ENCODE peak calls at places on chromosome 20, in five cellular contexts. Z is HCT116; U is CD4-positive, alpha-beta T cell; S is trophoblast cell; N is heart right ventricle. A is an unnamed sample.

GRCh38 chr20:2693286-2693995 is 861 bp downstream of the EBF4 start:
- DNase-seq in U (peak; percentile 16), N (peak; percentile 12), S (peak; percentile 5), Z (no peak), A (no peak)

GRCh38 chr20:23161244-23161875 is 75.2 kb upstream of the CD93 start:
- DNase-seq in N (no peak), Z (no peak), U (no peak), S (no peak), A (no peak)

GRCh38 chr20:62602550-62602949 is 39.8 kb upstream of the SLCO4A1 start:
- DNase-seq in Z (no peak), U (no peak), N (no peak), S (no peak), A (no peak)

GRCh38 chr20:62364911-62365736 is 2.0 kb downstream of the LAMA5 start:
- DNase-seq in Z (no peak), U (no peak), N (peak; percentile 69), S (peak; percentile 40), A (no peak)

GRCh38 chr20:61850457-61850856 is 215.2 kb downstream of the TAF4 start:
- DNase-seq in N (no peak), Z (no peak), S (no peak), U (no peak), A (no peak)

GRCh38 chr20:23655551-23656211 is 17.9 kb upstream of the CST3 start:
- DNase-seq in Z (no peak), N (peak; percentile 70), S (no peak), U (no peak), A (no peak)

GRCh38 chr20:33803921-33804337 is 7.2 kb upstream of the CHMP4B start:
- DNase-seq in U (no peak), N (no peak), S (no peak), Z (no peak), A (peak; percentile 39)

GRCh38 chr20:17202668-17203067 is 24.2 kb upstream of the PCSK2 start:
- DNase-seq in U (no peak), N (no peak), Z (no peak), S (no peak), A (no peak)

GRCh38 chr20:3275064-3275935 is 36.3 kb upstream of the SLC4A11 start:
- DNase-seq in Z (no peak), N (no peak), U (no peak), S (no peak), A (no peak)

GRCh38 chr20:48406462-48407235 is 421.1 kb downstream of the PREX1 start:
- DNase-seq in N (no peak), S (no peak), Z (no peak), U (no peak), A (no peak)

GRCh38 chr20:18314786-18315406 is 26.6 kb downstream of the ZNF133 start:
- DNase-seq in N (no peak), Z (no peak), S (no peak), U (no peak), A (peak; percentile 98)

GRCh38 chr20:58037631-58038030 is 190.8 kb downstream of the ANKRD60 start:
- DNase-seq in S (no peak), N (no peak), U (no peak), Z (no peak), A (no peak)

GRCh38 chr20:34246126-34246626 is 5.0 kb downstream of the ASIP start:
- DNase-seq in N (no peak), Z (no peak), U (no peak), S (no peak), A (no peak)

GRCh38 chr20:1386323-1386722 is 6.5 kb downstream of the FKBP1A start:
- DNase-seq in Z (no peak), N (no peak), S (no peak), U (no peak), A (no peak)

GRCh38 chr20:10939297-10939949 is 265.6 kb upstream of the JAG1 start:
- DNase-seq in U (no peak), N (no peak), Z (no peak), S (no peak), A (no peak)

GRCh38 chr20:62952373-62953166 is at the start of gene SLC17A9:
- DNase-seq in S (peak; percentile 42), Z (peak; percentile 48), U (no peak), N (no peak), A (no peak)

GRCh38 chr20:34535301-34535840 is 19.1 kb downstream of the DYNLRB1 start:
- DNase-seq in Z (no peak), U (no peak), S (no peak), N (no peak), A (no peak)

GRCh38 chr20:61439251-61439650 is 187.2 kb downstream of the CDH4 start:
- DNase-seq in U (no peak), N (no peak), Z (no peak), S (no peak), A (no peak)

GRCh38 chr20:46979603-46980241 is 85.1 kb downstream of the EYA2 start:
- DNase-seq in N (no peak), Z (no peak), S (peak; percentile 76), U (no peak), A (no peak)

GRCh38 chr20:9241232-9241692 is 172.4 kb downstream of the PLCB4 start:
- DNase-seq in N (no peak), U (no peak), S (no peak), Z (peak; percentile 47), A (peak; percentile 50)

GRCh38 chr20:47568019-47568418 is 66.3 kb downstream of the NCOA3 start:
- DNase-seq in Z (no peak), S (no peak), U (no peak), N (peak; percentile 52), A (no peak)

GRCh38 chr20:50723672-50724071 is 7.7 kb upstream of the PARD6B start:
- DNase-seq in U (no peak), Z (no peak), N (no peak), S (no peak), A (no peak)

GRCh38 chr20:58623579-58624473 is 27.3 kb upstream of the STX16 start:
- DNase-seq in N (peak; percentile 59), U (no peak), S (peak; percentile 83), Z (peak; percentile 75), A (peak; percentile 73)

GRCh38 chr20:60334936-60335335 is 376.7 kb downstream of the CDH26 start:
- DNase-seq in Z (no peak), U (no peak), N (no peak), S (peak; percentile 58), A (no peak)

GRCh38 chr20:1324598-1325172 is 4.3 kb downstream of the SDCBP2 start:
- DNase-seq in U (no peak), Z (no peak), S (peak; percentile 17), N (no peak), A (no peak)

GRCh38 chr20:47258745-47259695 is 97.5 kb downstream of the ZMYND8 start:
- DNase-seq in S (no peak), N (peak; percentile 79), U (no peak), Z (no peak), A (peak; percentile 34)

GRCh38 chr20:4134861-4135379 is 119.6 kb upstream of the RNF24 start:
- DNase-seq in N (no peak), U (no peak), Z (no peak), S (no peak), A (no peak)

GRCh38 chr20:46767127-46767761 is 57.8 kb downstream of the SLC2A10 start:
- DNase-seq in U (no peak), Z (peak; percentile 46), N (no peak), S (peak; percentile 23), A (no peak)

GRCh38 chr20:50532231-50532630 is 22.0 kb downstream of the PTPN1 start:
- DNase-seq in N (no peak), U (no peak), S (no peak), Z (no peak), A (no peak)

GRCh38 chr20:38298768-38299288 is 5.1 kb upstream of the BPI start:
- DNase-seq in S (no peak), N (peak; percentile 79), Z (no peak), U (no peak), A (no peak)
- H3K27ac ChIP-seq in S (no peak overlapping the region), N (peak overlapping the region; percentile 78), Z (no peak overlapping the region), U (no peak overlapping the region), A (peak overlapping the region; percentile 1)

GRCh38 chr20:32537657-32538525 is 47.2 kb downstream of the NOL4L start:
- DNase-seq in Z (no peak), N (no peak), S (no peak), U (no peak), A (no peak)
- H3K27ac ChIP-seq in Z (no peak overlapping the region), N (no peak overlapping the region), S (peak overlapping the region; percentile 37), U (peak overlapping the region; percentile 96), A (no peak overlapping the region)

DNA sequence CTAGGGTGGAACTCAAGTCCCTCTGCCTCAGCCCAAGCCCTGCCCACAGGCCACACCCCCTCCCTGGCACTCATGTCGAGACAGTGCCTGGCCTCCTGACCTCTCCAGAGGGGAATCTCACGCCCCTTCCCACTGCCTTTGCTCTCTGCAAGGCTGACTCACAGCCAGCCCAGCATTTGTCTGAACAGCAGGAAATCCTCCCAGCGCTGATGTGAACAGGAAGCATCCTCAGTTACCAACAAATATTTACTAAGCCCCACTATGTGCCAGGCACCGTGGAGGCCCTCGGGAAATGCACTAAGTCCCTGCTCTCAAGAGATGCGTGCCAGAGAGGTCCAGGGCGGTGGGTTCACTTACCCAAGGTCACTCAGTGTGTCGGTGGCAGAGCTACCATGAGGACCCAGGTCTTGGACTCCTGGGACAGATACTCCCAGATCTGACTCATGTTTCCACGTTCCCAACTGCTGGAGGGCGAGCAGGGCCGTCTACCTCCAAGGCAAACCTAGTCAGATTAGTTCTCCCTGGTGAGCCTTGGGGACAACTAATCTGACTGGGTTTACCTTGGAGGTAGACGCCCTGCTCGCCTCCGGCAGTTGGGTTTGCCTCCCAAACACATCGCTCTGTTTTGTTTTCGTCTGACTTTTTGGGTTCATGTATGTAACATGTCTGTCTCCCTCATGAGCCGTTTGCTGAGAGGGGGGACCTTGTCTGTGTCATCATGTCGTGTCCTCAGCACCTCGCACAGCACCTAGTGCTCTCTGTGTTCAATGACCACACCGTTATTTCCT is 7.7 kb downstream of the ADA start:
- DNase-seq in Z (no peak), S (peak; percentile 89), N (peak; percentile 81), U (peak; percentile 70), A (peak; percentile 50)
- H3K27ac ChIP-seq in Z (no peak overlapping the region), S (peak overlapping the region; percentile 93), N (peak overlapping the region; percentile 85), U (peak overlapping the region; percentile 81), A (peak overlapping the region; percentile 84)

GRCh38 chr20:53736757-53737403 is 143.2 kb upstream of the ZNF217 start:
- DNase-seq in S (no peak), U (no peak), Z (no peak), N (peak; percentile 21), A (no peak)

GRCh38 chr20:53738039-53738944 is 144.7 kb upstream of the ZNF217 start:
- DNase-seq in S (peak; percentile 94), N (peak; percentile 59), U (no peak), Z (no peak), A (peak; percentile 92)

GRCh38 chr20:53735536-53736050 is 142.0 kb upstream of the ZNF217 start:
- DNase-seq in U (no peak), N (no peak), S (peak; percentile 93), Z (no peak), A (peak; percentile 85)

GRCh38 chr20:53737404-53738038 is 143.9 kb upstream of the ZNF217 start:
- DNase-seq in Z (no peak), N (no peak), U (no peak), S (no peak), A (no peak)

DNA sequence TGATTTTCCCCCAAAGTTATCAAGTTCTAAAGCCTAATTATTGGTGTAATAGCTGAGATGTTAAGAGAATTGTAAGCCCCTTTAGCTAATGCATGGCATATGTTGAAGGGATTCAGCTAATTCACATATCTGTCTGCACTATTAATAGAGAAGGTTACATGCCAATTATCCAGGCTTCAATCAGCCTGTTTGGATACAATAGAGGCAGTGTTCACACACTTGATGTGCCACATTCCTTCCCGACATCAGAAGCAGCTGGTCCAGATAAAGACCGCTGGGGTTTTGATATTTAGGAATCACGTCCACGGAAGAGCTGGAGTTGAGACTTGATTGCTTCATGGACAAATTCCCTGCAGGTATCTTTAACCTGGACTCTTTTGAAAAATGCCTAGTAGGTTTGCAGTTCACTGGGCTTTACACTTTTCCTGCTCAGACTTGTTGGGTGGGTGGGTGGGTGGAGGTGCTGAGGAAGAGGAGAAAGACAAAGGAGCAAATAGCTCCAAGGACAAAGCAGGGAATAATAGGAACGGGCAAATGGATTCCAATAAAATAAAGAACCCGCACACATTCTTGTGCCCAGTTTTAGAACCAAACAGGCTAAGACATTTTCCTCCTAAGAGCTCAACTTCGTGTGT is 142.6 kb upstream of the ZNF217 start:
- DNase-seq in U (no peak), Z (no peak), N (no peak), S (peak; percentile 59), A (no peak)
- H3K27ac ChIP-seq in U (no peak overlapping the region), Z (no peak overlapping the region), N (peak overlapping the region; percentile 86), S (peak overlapping the region; percentile 99), A (peak overlapping the region; percentile 99)

A was measured in epithelial cell of prostate.